ENCODE peak calls at places on chromosome 21, in seven cellular contexts. F is fibroblast of pulmonary artery; N is activated naive CD8-positive, alpha-beta T cell treated with anti-CD3 and anti-CD28 coated beads, Interleukin-2, amount 50 U/mL, for 24 hours; G is activated T-helper 9 cell treated with anti-CD3 and anti-CD28 coated beads, Interleukin-2, amount 50 U/mL, for 16 hours; Q is GM13977; V is stimulated activated CD4-positive, alpha-beta T cell treated with anti-CD3 and anti-CD28 coated beads, Interleukin-1b, Interleukin-23, amount 100 ng/mL, for 24 hours; J is stimulated activated CD8-positive, alpha-beta memory T cell treated with anti-CD3 and anti-CD28 coated beads, Interleukin-7, amount 100 ng/mL, for 1 hour. D is an unnamed sample.

GRCh38 chr21:29166333-29166732 is 35.9 kb downstream of the MAP3K7CL start:
- DNase-seq in J (no peak), Q (no peak), G (no peak), N (no peak), F (no peak), V (no peak), D (no peak)

GRCh38 chr21:45355573-45355972 is 49.4 kb upstream of the COL18A1 start:
- DNase-seq in N (no peak), G (no peak), J (no peak), V (no peak), F (no peak), Q (no peak), D (no peak)

GRCh38 chr21:45220106-45220505 is 67.6 kb downstream of the POFUT2 start:
- DNase-seq in N (no peak), V (no peak), F (peak), J (no peak), G (no peak), Q (no peak), D (no peak)

GRCh38 chr21:41876396-41876795 is 2.7 kb downstream of the PRDM15 start:
- DNase-seq in Q (no peak), J (no peak), N (no peak), V (no peak), G (no peak), F (no peak), D (no peak)

GRCh38 chr21:45104560-45104959 is 30.2 kb downstream of the ADARB1 start:
- DNase-seq in J (no peak), G (no peak), V (no peak), Q (no peak), N (peak), F (peak), D (no peak)

GRCh38 chr21:14989359-14989758 is 75.4 kb downstream of the NRIP1 start:
- DNase-seq in F (peak), G (no peak), V (no peak), N (no peak), J (no peak), Q (no peak), D (no peak)

GRCh38 chr21:42575111-42575510 is 61.5 kb downstream of the SLC37A1 start:
- DNase-seq in F (no peak), G (no peak), J (no peak), N (no peak), V (no peak), Q (no peak), D (no peak)

GRCh38 chr21:35004289-35004688 is 44.8 kb downstream of the RUNX1 start:
- DNase-seq in N (no peak), J (no peak), Q (no peak), G (no peak), V (no peak), F (no peak), D (no peak)

GRCh38 chr21:19475525-19475924 is 1071.9 kb upstream of the TMPRSS15 start:
- DNase-seq in G (no peak), F (peak), N (no peak), V (no peak), J (no peak), Q (no peak), D (no peak)

GRCh38 chr21:33362044-33362555 is 37.3 kb downstream of the IFNAR1 start:
- DNase-seq in Q (no peak), G (peak), V (no peak), J (peak), N (peak), F (no peak), D (peak)

GRCh38 chr21:42959754-42960153 is 14.6 kb upstream of the PKNOX1 start:
- DNase-seq in N (no peak), Q (no peak), G (no peak), V (no peak), F (no peak), J (no peak), D (no peak)

GRCh38 chr21:45996311-45997204 is 15.0 kb downstream of the COL6A1 start:
- DNase-seq in J (no peak), Q (no peak), F (no peak), N (no peak), V (no peak), G (no peak), D (no peak)

GRCh38 chr21:17903029-17903806 is 84.1 kb upstream of the C21orf91 start:
- DNase-seq in N (no peak), V (no peak), Q (peak), J (no peak), F (peak), G (no peak), D (no peak)

GRCh38 chr21:17612565-17613241 is at the start of gene BTG3:
- DNase-seq in F (peak), V (peak), G (peak), J (peak), Q (peak), N (peak), D (peak)

GRCh38 chr21:42522271-42522670 is 8.6 kb downstream of the SLC37A1 start:
- DNase-seq in Q (no peak), J (no peak), N (no peak), G (no peak), F (no peak), V (no peak), D (no peak)

GRCh38 chr21:33022489-33022827 is 3.3 kb upstream of the OLIG2 start:
- DNase-seq in V (no peak), G (no peak), Q (no peak), J (no peak), F (no peak), N (no peak), D (no peak)

GRCh38 chr21:44989538-44989888 is 49.7 kb downstream of the SLX9 start:
- DNase-seq in G (no peak), V (no peak), F (peak), Q (no peak), N (no peak), J (no peak), D (no peak)

GRCh38 chr21:30642564-30642963 is at the start of gene KRTAP20-3:
- DNase-seq in F (no peak), V (no peak), J (no peak), N (no peak), Q (no peak), G (no peak), D (no peak)

GRCh38 chr21:14259669-14260458 is 43.9 kb downstream of the RBM11 start:
- DNase-seq in G (no peak), V (no peak), J (no peak), N (no peak), Q (peak), F (peak), D (no peak)

GRCh38 chr21:40466893-40467483 is 380.0 kb downstream of the DSCAM start:
- DNase-seq in J (no peak), Q (no peak), G (no peak), N (no peak), F (peak), V (no peak), D (no peak)

GRCh38 chr21:45499201-45499750 is 43.0 kb downstream of the SLC19A1 start:
- DNase-seq in N (no peak), G (no peak), F (no peak), Q (no peak), J (no peak), V (no peak), D (no peak)

GRCh38 chr21:16634522-16634914 is 878.3 kb upstream of the CXADR start:
- DNase-seq in J (no peak), N (no peak), F (no peak), G (no peak), V (no peak), Q (no peak), D (no peak)

GRCh38 chr21:45347712-45348477 is 57.1 kb upstream of the COL18A1 start:
- DNase-seq in V (no peak), N (no peak), F (no peak), G (no peak), Q (no peak), J (no peak), D (no peak)